ENCODE peak calls at places on chromosomes 12 and 14, in eight cellular contexts. R is EH; D is uterus; N is iPS-NIHi11; Y is activated T-helper 1 cell treated with Interleukin-2 at 50 U/mL for 16 hours; J is amygdala; P is activated naive CD4-positive, alpha-beta T cell; L is naive B cell. X is an unnamed sample.

GRCh38 chr12:84329933-84330332 is 582.7 kb downstream of the SLC6A15 start:
- DNase-seq in R (peak; percentile 1), D (no peak), N (no peak), Y (no peak), J (no peak), P (no peak), L (no peak), X (no peak)

GRCh38 chr12:74283646-74284045 is 254.0 kb upstream of the ATXN7L3B start:
- DNase-seq in R (no peak), D (no peak), N (no peak), Y (no peak), J (no peak), P (no peak), L (no peak), X (no peak)

GRCh38 chr12:25783566-25783965 is 174.9 kb upstream of the RASSF8 start:
- DNase-seq in R (no peak), D (no peak), N (no peak), Y (no peak), J (no peak), P (no peak), L (no peak), X (no peak)

GRCh38 chr12:82880442-82880901 is 193.8 kb downstream of the TMTC2 start:
- DNase-seq in R (peak; percentile 10), D (no peak), N (no peak), Y (no peak), J (no peak), P (no peak), L (no peak), X (no peak)

GRCh38 chr12:49098035-49098451 is 3.4 kb upstream of the DHH start:
- DNase-seq in R (peak; percentile 54), D (peak; percentile 55), N (peak; percentile 85), Y (peak; percentile 29), J (peak; percentile 20), P (peak; percentile 44), L (peak; percentile 53), X (no peak)

GRCh38 chr12:119311897-119312296 is 22.6 kb upstream of the CCDC60 start:
- DNase-seq in R (no peak), D (no peak), N (no peak), Y (no peak), J (no peak), P (no peak), L (no peak), X (no peak)

GRCh38 chr12:15336772-15337553 is 14.7 kb downstream of the PTPRO start:
- DNase-seq in R (peak; percentile 78), D (no peak), N (no peak), Y (no peak), J (no peak), P (no peak), L (no peak), X (no peak)

GRCh38 chr14:102849522-102850379 is 72.5 kb downstream of the TRAF3 start:
- DNase-seq in R (peak; percentile 51), D (no peak), N (no peak), Y (no peak), J (no peak), P (no peak), L (no peak), X (no peak)

GRCh38 chr12:90896164-90896563 is 58.8 kb downstream of the CCER1 start:
- DNase-seq in R (peak; percentile 93), D (no peak), N (no peak), Y (no peak), J (no peak), P (no peak), L (no peak), X (no peak)

GRCh38 chr12:101697197-101697929 is at the start of gene CHPT1:
- DNase-seq in R (peak; percentile 58), D (peak; percentile 59), N (peak; percentile 89), Y (peak; percentile 46), J (peak; percentile 50), P (peak; percentile 55), L (peak; percentile 84), X (peak; percentile 90)

GRCh38 chr12:54459355-54459754 is 14.0 kb downstream of the GTSF1 start:
- DNase-seq in R (no peak), D (no peak), N (no peak), Y (no peak), J (no peak), P (no peak), L (no peak), X (no peak)